ENCODE peak calls at places on chromosomes 3 and 15, in eight cellular contexts. Y is GM12891, F is suprapubic skin, O is HCT116, N is stomach, X is HepG2, C is GM12878, H is upper lobe of left lung. D is an unnamed sample.

GRCh38 chr15:34721802-34722795 is 32.7 kb downstream of the GJD2 start:
- DNase-seq in O (peak; percentile 7), X (peak; percentile 20), Y (no peak), C (no peak), F (no peak), N (no peak), H (peak; percentile 79), D (no peak)

GRCh38 chr15:80822666-80823065 is 43.5 kb downstream of the CEMIP start:
- DNase-seq in N (no peak), X (no peak), O (no peak), H (no peak), Y (no peak), F (no peak), C (no peak), D (no peak)

GRCh38 chr3:62131620-62132019 is 241.7 kb downstream of the FEZF2 start:
- DNase-seq in C (no peak), Y (no peak), F (no peak), N (no peak), H (no peak), O (peak; percentile 2), X (no peak), D (no peak)

GRCh38 chr3:30659270-30660127 is 53.1 kb downstream of the TGFBR2 start:
- DNase-seq in X (peak; percentile 78), C (no peak), N (no peak), Y (no peak), F (no peak), O (peak; percentile 84), H (no peak), D (no peak)

GRCh38 chr15:79978694-79979519 is 7.9 kb upstream of the BCL2A1 start:
- DNase-seq in F (no peak), H (no peak), C (peak; percentile 95), Y (no peak), O (no peak), N (no peak), X (peak; percentile 87), D (no peak)

GRCh38 chr3:4888913-4889846 is 90.1 kb upstream of the BHLHE40 start:
- DNase-seq in Y (no peak), X (no peak), F (no peak), H (no peak), O (no peak), C (peak; percentile 71), N (no peak), D (no peak)

GRCh38 chr15:25691544-25692430 is 171.3 kb downstream of the ATP10A start:
- DNase-seq in C (no peak), Y (no peak), X (no peak), H (no peak), N (no peak), F (no peak), O (no peak), D (no peak)

GRCh38 chr3:123658118-123658859 is 73.4 kb upstream of the HACD2 start:
- DNase-seq in C (no peak), X (no peak), O (no peak), H (no peak), N (peak; percentile 61), F (no peak), Y (no peak), D (peak; percentile 51)

GRCh38 chr3:129344540-129345220 is 66.0 kb downstream of the HMCES start:
- DNase-seq in N (no peak), F (no peak), Y (no peak), O (no peak), H (no peak), C (no peak), X (no peak), D (no peak)

GRCh38 chr3:122937745-122938144 is 89.8 kb downstream of the SEMA5B start:
- DNase-seq in F (no peak), Y (no peak), O (no peak), C (no peak), H (no peak), N (no peak), X (no peak), D (no peak)

GRCh38 chr3:45884368-45885201 is 1.8 kb upstream of the CCR9 start:
- DNase-seq in F (no peak), Y (no peak), X (no peak), N (no peak), O (no peak), C (no peak), H (no peak), D (no peak)

GRCh38 chr3:54146383-54147239 is 24.3 kb downstream of the CACNA2D3 start:
- DNase-seq in F (no peak), N (peak; percentile 67), Y (peak; percentile 37), O (peak; percentile 4), X (peak; percentile 25), C (no peak), H (peak; percentile 74), D (peak; percentile 39)

GRCh38 chr3:152323834-152324233 is 55.1 kb downstream of the MBNL1 start:
- DNase-seq in N (no peak), O (no peak), Y (no peak), X (no peak), H (no peak), C (peak; percentile 62), F (no peak), D (no peak)

GRCh38 chr15:92205255-92205739 is 188.4 kb upstream of the ST8SIA2 start:
- DNase-seq in O (no peak), H (no peak), N (no peak), C (no peak), X (peak; percentile 3), Y (no peak), F (no peak), D (no peak)

GRCh38 chr15:65044724-65045481 is at the start of gene SLC51B:
- DNase-seq in O (no peak), X (peak; percentile 99), C (no peak), H (no peak), F (no peak), N (peak; percentile 61), Y (no peak), D (no peak)

GRCh38 chr3:99659032-99659431 is 20.6 kb downstream of the COL8A1 start:
- DNase-seq in N (no peak), F (no peak), O (no peak), H (no peak), X (no peak), C (no peak), Y (no peak), D (no peak)

GRCh38 chr3:187066228-187066995 is 72.9 kb downstream of the RPL39L start:
- DNase-seq in F (no peak), N (no peak), X (peak; percentile 65), O (peak; percentile 47), Y (peak; percentile 23), H (no peak), C (no peak), D (no peak)

GRCh38 chr3:149199474-149199873 is 22.2 kb downstream of the CP start:
- DNase-seq in H (no peak), Y (no peak), O (no peak), N (no peak), F (no peak), C (no peak), X (no peak), D (no peak)

GRCh38 chr3:34296779-34297178 is 498.3 kb downstream of the PDCD6IP start:
- DNase-seq in N (no peak), Y (no peak), H (no peak), F (no peak), O (no peak), C (no peak), X (no peak), D (no peak)
- TF ChIP-seq POLR2AphosphoS5 in N (no peak), Y (no peak), H (no peak), F (no peak), O (no peak), C (no peak), X (no peak), D (no peak)

GRCh38 chr3:142578309-142579223 is at the start of gene ATR:
- DNase-seq in N (peak; percentile 98), F (peak; percentile 97), Y (peak; percentile 83), C (peak; percentile 87), H (peak; percentile 99), O (peak; percentile 84), X (peak; percentile 89), D (peak; percentile 96)
- TF ChIP-seq POLR2A in N (peak; percentile 49), F (peak; percentile 79), Y (peak; percentile 93), C (peak; percentile 98), H (peak; percentile 74), O (peak; percentile 70), X (peak; percentile 88), D (peak; percentile 75)

DNA sequence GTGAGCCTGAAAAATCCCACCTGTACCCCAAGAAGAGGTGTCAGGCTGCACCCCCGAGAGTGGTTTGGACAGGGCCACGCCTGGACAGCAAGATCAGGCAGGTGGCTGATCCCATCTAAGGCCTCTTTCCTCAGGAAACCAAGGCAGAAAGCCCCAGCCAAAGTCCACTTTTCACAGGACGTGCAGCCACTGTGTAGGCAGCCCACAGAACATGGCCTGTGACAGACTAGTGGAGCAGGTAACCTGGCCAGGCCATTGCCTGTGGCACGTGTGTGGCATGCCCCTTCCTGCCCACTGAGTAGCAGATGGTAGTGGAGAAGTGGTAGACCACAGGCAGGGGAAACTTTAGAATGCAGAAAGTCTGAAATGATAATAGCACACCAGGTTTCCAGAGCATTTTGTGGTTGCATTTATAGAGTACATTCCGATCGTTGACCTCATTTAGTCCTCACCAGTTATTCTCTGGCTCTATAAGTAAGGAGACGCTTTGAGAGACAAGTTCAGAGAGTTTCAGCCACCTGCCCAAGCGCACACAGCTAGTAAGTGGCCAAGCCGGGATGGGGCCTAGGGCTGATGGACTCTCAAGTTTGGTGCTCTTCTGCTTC is 68.7 kb downstream of the AAGAB start:
- DNase-seq in X (no peak), H (no peak), C (peak; percentile 37), N (no peak), O (no peak), F (no peak), Y (no peak), D (peak; percentile 85)
- TF ChIP-seq POLR2AphosphoS5 in X (no peak), H (no peak), C (no peak), N (no peak), O (no peak), F (no peak), Y (no peak), D (peak; percentile 78)

GRCh38 chr3:3157484-3157883 is 22.0 kb downstream of the CRBN start:
- DNase-seq in C (no peak), F (no peak), N (no peak), H (no peak), O (no peak), X (no peak), Y (no peak), D (no peak)

GRCh38 chr3:3151513-3151912 is 24.8 kb downstream of the TRNT1 start:
- DNase-seq in N (no peak), X (no peak), C (no peak), H (no peak), O (no peak), F (no peak), Y (no peak), D (no peak)

GRCh38 chr3:3160826-3161225 is 18.7 kb downstream of the CRBN start:
- DNase-seq in X (no peak), Y (no peak), C (no peak), F (no peak), N (no peak), H (no peak), O (no peak), D (no peak)

DNA sequence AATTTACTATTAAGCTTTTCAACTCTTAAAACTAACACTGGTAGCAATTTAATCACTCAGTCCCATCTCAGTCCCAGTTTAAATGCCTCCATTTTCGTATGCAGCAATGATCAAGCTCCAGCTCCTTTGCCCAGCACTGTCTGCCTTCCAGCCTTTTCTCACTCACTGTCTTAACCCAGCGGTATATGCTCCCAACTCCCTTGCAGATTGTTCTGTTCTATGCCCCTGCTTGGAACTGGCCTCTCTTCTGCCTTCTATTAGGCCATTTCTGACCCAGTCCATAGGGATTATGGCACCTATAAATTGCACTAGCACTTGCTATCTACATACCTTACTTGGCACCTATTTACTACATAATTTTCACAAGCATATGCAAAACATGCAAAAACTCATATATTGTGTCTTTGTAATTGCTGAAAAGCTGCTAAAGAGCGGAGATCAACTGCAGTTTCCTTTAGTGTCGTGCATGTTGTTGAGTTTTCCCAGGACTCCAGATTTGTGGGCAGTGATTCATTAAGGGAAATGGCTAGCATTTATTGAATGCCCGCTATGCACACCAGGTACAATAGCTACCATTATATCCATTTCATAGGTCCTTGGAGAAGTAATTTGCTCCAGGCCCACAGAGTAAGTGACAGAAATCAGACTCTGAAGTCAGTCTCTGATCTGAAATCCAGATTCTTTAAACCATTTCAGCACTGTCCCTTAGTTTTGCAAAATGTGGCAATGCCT is 24.4 kb downstream of the CRBN start:
- DNase-seq in X (no peak), C (no peak), H (no peak), O (no peak), F (no peak), Y (no peak), N (no peak), D (no peak)
- TF ChIP-seq POLR2A in X (no peak), C (no peak), H (no peak), O (no peak), F (no peak), Y (peak; percentile 25), N (no peak), D (no peak)

D was measured in prostate gland.